ENCODE peak calls at places on chromosomes 12 and 14, in eight cellular contexts. I is cardiac muscle cell, D is fibroblast of lung, V is fibroblast of mammary gland, A is GM12865, U is GM23338, F is left ventricle myocardium inferior, K is testis. P is an unnamed sample.

GRCh38 chr12:49953961-49954835 is 3.7 kb downstream of the AQP2 start:
- DNase-seq in I (no peak), D (no peak), V (no peak), A (no peak), U (no peak), F (no peak), K (no peak), P (no peak)

GRCh38 chr12:85963322-85963721 is 89.2 kb downstream of the NTS start:
- DNase-seq in I (no peak), D (no peak), V (no peak), A (no peak), U (no peak), F (no peak), K (no peak), P (no peak)

GRCh38 chr14:67999693-68000384 is 180.3 kb downstream of the RAD51B start:
- DNase-seq in I (no peak), D (peak; percentile 84), V (peak; percentile 82), A (no peak), U (no peak), F (no peak), K (no peak), P (no peak)

GRCh38 chr12:108696111-108696995 is 35.0 kb downstream of the CORO1C start:
- DNase-seq in I (no peak), D (peak; percentile 99), V (peak; percentile 100), A (no peak), U (no peak), F (no peak), K (no peak), P (no peak)

GRCh38 chr12:23066095-23066494 is 441.1 kb downstream of the ETNK1 start:
- DNase-seq in I (no peak), D (peak; percentile 24), V (peak; percentile 70), A (no peak), U (no peak), F (no peak), K (no peak), P (no peak)

GRCh38 chr12:88235183-88235833 is 93.2 kb downstream of the TMTC3 start:
- DNase-seq in I (no peak), D (no peak), V (no peak), A (peak; percentile 32), U (no peak), F (no peak), K (no peak), P (no peak)

GRCh38 chr14:58563981-58564380 is 73.8 kb upstream of the DACT1 start:
- DNase-seq in I (no peak), D (no peak), V (no peak), A (no peak), U (no peak), F (no peak), K (no peak), P (no peak)

GRCh38 chr14:39488600-39488999 is 56.4 kb upstream of the FBXO33 start:
- DNase-seq in I (peak; percentile 20), D (peak; percentile 2), V (peak; percentile 7), A (no peak), U (peak; percentile 93), F (no peak), K (no peak), P (no peak)

GRCh38 chr14:105427412-105427811 is 7.8 kb downstream of the MTA1 start:
- DNase-seq in I (no peak), D (no peak), V (no peak), A (no peak), U (no peak), F (no peak), K (no peak), P (no peak)

GRCh38 chr12:60689137-60689536 is 1093.3 kb downstream of the SLC16A7 start:
- DNase-seq in I (no peak), D (no peak), V (no peak), A (peak; percentile 1), U (peak; percentile 59), F (no peak), K (no peak), P (peak; percentile 37)

GRCh38 chr12:69701821-69702220 is 2.7 kb upstream of the BEST3 start:
- DNase-seq in I (no peak), D (no peak), V (no peak), A (no peak), U (no peak), F (no peak), K (no peak), P (no peak)

GRCh38 chr14:24673534-24674203 is 39.7 kb upstream of the GZMB start:
- DNase-seq in I (no peak), D (no peak), V (no peak), A (peak; percentile 88), U (no peak), F (no peak), K (no peak), P (no peak)

GRCh38 chr14:31025335-31026075 is at the start of gene AP4S1:
- DNase-seq in I (peak; percentile 64), D (peak; percentile 26), V (no peak), A (peak; percentile 51), U (peak; percentile 71), F (peak; percentile 41), K (peak; percentile 66), P (peak; percentile 47)

GRCh38 chr12:77788231-77789168 is 42.2 kb upstream of the NAV3 start:
- DNase-seq in I (no peak), D (no peak), V (no peak), A (no peak), U (peak; percentile 43), F (no peak), K (no peak), P (no peak)

GRCh38 chr14:75307700-75308379 is 29.2 kb downstream of the FOS start:
- DNase-seq in I (peak; percentile 94), D (peak; percentile 86), V (peak; percentile 80), A (peak; percentile 83), U (peak; percentile 96), F (peak; percentile 83), K (peak; percentile 94), P (peak; percentile 89)

GRCh38 chr14:57261604-57262003 is 7.1 kb downstream of the EXOC5 start:
- DNase-seq in I (no peak), D (no peak), V (no peak), A (no peak), U (no peak), F (no peak), K (no peak), P (no peak)
- TF ChIP-seq CTCF in I (no peak), D (no peak), V (no peak), A (no peak), U (no peak), F (no peak), K (no peak), P (no peak)

DNA sequence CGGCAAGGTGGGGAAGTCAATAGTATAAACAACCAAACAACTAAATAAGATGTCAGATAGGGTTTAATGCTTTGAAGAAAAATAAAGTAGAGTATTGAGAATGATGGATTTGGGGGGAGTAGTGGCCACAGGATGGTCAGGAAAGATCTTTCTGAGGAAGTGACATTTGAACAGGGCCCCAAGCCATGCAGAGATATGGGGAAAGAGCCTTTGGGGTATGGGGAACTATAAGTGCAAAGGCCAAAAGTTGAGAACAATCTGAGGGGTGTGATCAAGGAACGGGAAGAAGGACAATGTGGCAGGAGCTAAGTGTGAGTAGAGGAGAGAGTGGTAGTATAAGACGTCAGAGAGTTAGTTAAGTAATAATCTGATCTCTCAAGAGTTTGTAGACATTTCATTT is 1.3 kb downstream of the MRPS35 start:
- DNase-seq in I (no peak), D (no peak), V (no peak), A (no peak), U (no peak), F (no peak), K (no peak), P (no peak)
- H3K4me3 ChIP-seq in I (peak overlapping the region; percentile 68), D (peak overlapping the region; percentile 91), V (peak overlapping the region; percentile 99), A (peak overlapping the region; percentile 93), U (peak overlapping the region; percentile 82), F (peak overlapping the region; percentile 97), K (no peak overlapping the region), P (no peak overlapping the region)

GRCh38 chr14:78754059-78754458 is 583.9 kb downstream of the NRXN3 start:
- DNase-seq in I (no peak), D (no peak), V (no peak), A (peak; percentile 69), U (no peak), F (no peak), K (no peak), P (no peak)

GRCh38 chr14:78752789-78753188 is 582.6 kb downstream of the NRXN3 start:
- DNase-seq in I (no peak), D (no peak), V (peak; percentile 17), A (peak; percentile 57), U (no peak), F (no peak), K (no peak), P (no peak)

GRCh38 chr14:78763746-78764145 is 593.6 kb downstream of the NRXN3 start:
- DNase-seq in I (no peak), D (no peak), V (no peak), A (no peak), U (no peak), F (no peak), K (no peak), P (no peak)

GRCh38 chr14:78762331-78762730 is 592.2 kb downstream of the NRXN3 start:
- DNase-seq in I (no peak), D (no peak), V (no peak), A (no peak), U (no peak), F (no peak), K (no peak), P (no peak)

DNA sequence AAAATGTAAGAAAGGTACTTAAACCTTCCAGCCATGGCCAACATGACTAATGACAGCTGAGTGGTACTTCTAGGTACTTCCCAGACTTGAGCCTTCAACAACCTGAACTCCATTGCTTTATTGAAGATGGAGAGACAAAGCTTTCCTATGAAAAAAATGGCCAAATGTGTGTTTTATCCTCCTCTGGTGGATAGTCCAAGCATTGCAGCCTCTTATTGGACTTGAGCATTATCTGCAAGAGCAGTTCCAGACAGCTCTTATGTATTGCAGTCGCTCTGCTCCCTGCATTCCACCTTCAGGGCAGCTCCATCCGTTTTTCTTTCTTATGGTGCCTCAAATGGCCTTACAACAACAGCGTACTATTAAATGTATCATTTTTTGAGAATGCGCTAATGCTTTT is 588.2 kb downstream of the NRXN3 start:
- DNase-seq in I (peak; percentile 78), D (peak; percentile 1), V (peak; percentile 54), A (peak; percentile 70), U (peak; percentile 63), F (no peak), K (peak; percentile 27), P (peak; percentile 69)
- TF ChIP-seq CTCF in I (peak; percentile 23), D (peak; percentile 21), V (peak; percentile 73), A (peak; percentile 71), U (peak; percentile 50), F (peak; percentile 30), K (peak; percentile 55), P (peak; percentile 87)

DNA sequence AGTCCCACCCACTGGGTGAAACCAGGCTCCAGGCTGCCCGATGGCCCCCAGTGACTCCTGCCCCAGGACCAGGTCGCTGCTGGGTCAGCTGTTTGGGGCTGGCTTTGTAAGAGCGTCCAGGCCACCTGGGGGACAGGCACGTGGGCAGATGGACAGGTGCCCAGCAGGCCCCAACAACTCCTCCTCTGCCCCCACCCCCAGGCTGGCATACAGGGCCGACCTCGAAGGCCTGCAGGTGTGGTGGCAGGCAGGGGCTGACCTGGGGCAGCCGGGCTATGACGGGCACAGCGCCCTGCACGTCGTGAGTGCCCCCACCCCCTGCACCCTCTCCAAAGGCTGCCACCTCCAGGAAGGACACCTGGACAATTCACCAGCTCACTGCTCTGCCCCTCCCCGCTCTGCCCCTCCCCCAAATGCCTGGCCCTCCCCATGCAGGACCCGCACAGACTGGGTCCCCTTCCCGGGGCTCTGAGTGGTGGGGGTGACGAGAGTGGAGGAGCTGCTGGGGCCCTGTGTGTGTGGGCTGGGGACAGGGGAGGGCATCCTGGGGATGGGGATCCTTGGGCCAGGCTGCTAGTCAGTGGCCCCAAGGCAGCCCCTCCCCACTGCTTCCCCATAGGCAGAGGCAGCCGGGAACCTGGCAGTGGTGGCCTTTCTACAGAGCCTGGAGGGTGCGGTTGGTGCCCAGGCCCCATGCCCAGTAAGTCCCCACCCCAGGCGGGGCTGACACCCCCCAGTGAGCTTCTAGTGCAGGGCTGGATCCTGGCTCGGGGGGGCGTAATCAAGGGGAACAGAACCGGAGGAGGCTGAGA is 26.0 kb downstream of the ASPG start:
- DNase-seq in I (no peak), D (no peak), V (no peak), A (no peak), U (no peak), F (peak; percentile 11), K (no peak), P (peak; percentile 11)
- H3K4me3 ChIP-seq in I (no peak overlapping the region), D (no peak overlapping the region), V (no peak overlapping the region), A (no peak overlapping the region), U (no peak overlapping the region), F (no peak overlapping the region), K (no peak overlapping the region), P (no peak overlapping the region)